ENCODE peak calls at places on chromosomes 16 and 17, in nine cellular contexts. N, W, V, T, X, Z, S, F and E are unnamed samples.

GRCh38 chr17:2025622-2026309 is 632 bp upstream of the RTN4RL1 start:
- DNase-seq in N (peak), W (peak), V (peak), T (peak), X (peak), Z (peak), S (peak), F (peak), E (peak)

GRCh38 chr17:78939615-78940014 is 14.4 kb upstream of the TIMP2 start:
- DNase-seq in N (no peak), W (peak), V (no peak), T (no peak), X (no peak), Z (no peak), S (no peak), F (no peak), E (no peak)

GRCh38 chr16:85908444-85908843 is 9.5 kb downstream of the IRF8 start:
- DNase-seq in N (no peak), W (no peak), V (no peak), T (no peak), X (peak), Z (no peak), S (no peak), F (no peak), E (no peak)

GRCh38 chr17:7703584-7704574 is 1.1 kb upstream of the EFNB3 start:
- DNase-seq in N (no peak), W (peak), V (peak), T (no peak), X (no peak), Z (no peak), S (peak), F (no peak), E (peak)

GRCh38 chr17:65122836-65123756 is 14.1 kb upstream of the RGS9 start:
- DNase-seq in N (peak), W (peak), V (peak), T (peak), X (peak), Z (peak), S (peak), F (peak), E (peak)

GRCh38 chr16:9911231-9911630 is 271.0 kb downstream of the GRIN2A start:
- DNase-seq in N (no peak), W (no peak), V (no peak), T (no peak), X (no peak), Z (no peak), S (no peak), F (no peak), E (no peak)

GRCh38 chr17:79420318-79421243 is 190.3 kb downstream of the RBFOX3 start:
- DNase-seq in N (no peak), W (peak), V (peak), T (no peak), X (peak), Z (no peak), S (no peak), F (no peak), E (peak)

GRCh38 chr16:69318177-69318910 is 7.2 kb downstream of the VPS4A start:
- DNase-seq in N (no peak), W (no peak), V (no peak), T (no peak), X (no peak), Z (no peak), S (no peak), F (peak), E (no peak)

GRCh38 chr17:47731396-47731795 is 1.6 kb upstream of the TBX21 start:
- DNase-seq in N (no peak), W (no peak), V (no peak), T (no peak), X (no peak), Z (no peak), S (no peak), F (no peak), E (no peak)

GRCh38 chr17:47733414-47734288 is 615 bp downstream of the TBX21 start:
- DNase-seq in N (no peak), W (no peak), V (no peak), T (no peak), X (peak), Z (peak), S (no peak), F (no peak), E (no peak)

GRCh38 chr17:47735139-47735464 is 2.1 kb downstream of the TBX21 start:
- DNase-seq in N (no peak), W (no peak), V (no peak), T (no peak), X (no peak), Z (no peak), S (no peak), F (no peak), E (no peak)

GRCh38 chr17:47732399-47733046 is 513 bp upstream of the TBX21 start:
- DNase-seq in N (no peak), W (no peak), V (no peak), T (no peak), X (no peak), Z (no peak), S (no peak), F (no peak), E (no peak)

GRCh38 chr17:47733047-47733413 is at the start of gene TBX21:
- DNase-seq in N (peak), W (peak), V (peak), T (peak), X (peak), Z (peak), S (peak), F (peak), E (peak)
- TF ChIP-seq CTCF in N (peak), W (peak), V (no peak), T (no peak), X (peak), Z (peak), S (peak), F (peak), E (peak)

GRCh38 chr16:80948886-80949502 is 57.7 kb downstream of the CMC2 start:
- DNase-seq in N (no peak), W (peak), V (peak), T (peak), X (peak), Z (peak), S (no peak), F (no peak), E (peak)
- TF ChIP-seq CTCF in N (no peak), W (peak), V (peak), T (peak), X (peak), Z (peak), S (peak), F (peak), E (peak)

GRCh38 chr16:6684076-6684673 is 648.5 kb upstream of the RBFOX1 start:
- DNase-seq in N (no peak), W (peak), V (peak), T (peak), X (peak), Z (no peak), S (no peak), F (no peak), E (peak)
- TF ChIP-seq CTCF in N (peak), W (peak), V (peak), T (peak), X (peak), Z (no peak), S (peak), F (no peak), E (peak)

GRCh38 chr17:48134912-48135480 is 27.4 kb downstream of the SNX11 start:
- DNase-seq in N (no peak), W (peak), V (no peak), T (no peak), X (peak), Z (no peak), S (no peak), F (no peak), E (no peak)
- TF ChIP-seq CTCF in N (no peak), W (peak), V (no peak), T (no peak), X (peak), Z (no peak), S (peak), F (no peak), E (no peak)

DNA sequence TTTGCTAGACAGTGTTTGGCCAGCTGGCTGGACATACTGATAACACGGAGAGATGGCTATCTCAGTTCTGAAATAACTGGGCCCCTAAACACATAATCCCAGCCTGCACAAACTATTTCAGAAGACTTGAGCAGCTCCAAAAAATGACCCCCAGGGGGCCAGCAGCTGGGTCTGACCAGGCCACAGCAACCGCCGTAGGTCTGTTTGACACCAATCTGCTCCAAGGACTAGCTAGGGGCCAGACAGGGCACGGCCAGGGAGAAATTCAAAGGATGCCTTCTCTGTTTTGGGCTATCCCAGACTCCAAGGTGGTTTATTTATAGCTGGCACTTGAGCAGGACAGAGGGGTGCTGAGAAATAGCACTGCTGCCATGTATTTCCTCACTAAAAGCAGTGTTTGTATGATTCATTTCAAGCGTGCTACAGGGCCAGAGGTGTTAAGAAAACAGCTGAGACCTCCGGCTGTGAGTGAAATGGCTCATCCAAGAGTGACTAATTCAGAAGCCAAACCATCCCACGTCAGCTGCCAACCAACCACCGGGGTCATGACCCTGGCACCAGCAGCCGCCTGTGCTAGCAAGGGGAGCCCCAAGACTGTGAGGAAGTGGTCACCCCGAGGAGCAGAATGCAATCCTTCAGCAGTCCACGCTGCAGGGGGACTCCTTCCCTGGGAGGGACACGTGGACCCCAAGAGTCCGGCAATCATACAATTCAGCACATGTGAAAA is 5.7 kb downstream of the GGA2 start:
- DNase-seq in N (peak), W (peak), V (peak), T (peak), X (peak), Z (peak), S (no peak), F (peak), E (no peak)
- TF ChIP-seq CTCF in N (no peak), W (peak), V (no peak), T (no peak), X (peak), Z (no peak), S (peak), F (no peak), E (no peak)

DNA sequence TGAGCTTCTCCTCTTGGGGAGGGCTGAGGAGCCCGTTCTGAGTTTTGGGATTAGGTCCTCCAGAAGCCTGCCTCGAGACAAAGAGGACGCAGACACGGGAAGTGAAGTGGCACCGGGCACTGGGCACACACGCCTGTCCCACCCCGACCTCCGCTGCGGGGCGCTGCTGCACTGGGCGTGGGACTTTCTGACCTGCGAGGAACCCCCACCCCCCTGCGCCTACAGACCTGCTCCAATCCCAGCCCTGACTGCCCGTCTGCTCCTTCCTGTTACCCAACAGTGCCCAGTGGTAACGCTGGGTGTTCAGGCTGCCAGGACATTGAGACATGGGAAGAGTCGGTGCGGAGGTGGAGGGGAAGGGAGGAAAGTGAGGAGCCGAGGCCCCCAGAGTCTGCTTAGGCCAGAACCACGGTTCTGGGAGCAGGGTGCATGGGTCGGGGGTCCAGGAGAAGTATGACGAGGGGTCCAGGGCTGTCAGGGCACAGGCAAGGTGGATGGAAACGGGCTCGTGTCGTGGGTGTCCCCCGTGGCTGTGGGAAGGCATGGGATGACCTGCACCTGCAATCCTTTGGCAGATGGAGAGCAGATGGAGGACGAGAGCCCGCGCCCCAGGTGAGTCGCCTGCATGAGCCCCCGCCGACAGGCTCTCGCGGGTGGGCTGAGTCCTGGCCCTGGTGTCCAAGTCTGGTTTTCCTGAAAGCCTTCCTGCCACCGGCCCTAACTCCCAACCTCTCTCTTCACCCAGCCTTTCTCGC is 112.0 kb upstream of the CREBBP start:
- DNase-seq in N (no peak), W (no peak), V (no peak), T (no peak), X (no peak), Z (no peak), S (no peak), F (no peak), E (peak)
- TF ChIP-seq CTCF in N (no peak), W (no peak), V (no peak), T (no peak), X (no peak), Z (no peak), S (peak), F (peak), E (no peak)

DNA sequence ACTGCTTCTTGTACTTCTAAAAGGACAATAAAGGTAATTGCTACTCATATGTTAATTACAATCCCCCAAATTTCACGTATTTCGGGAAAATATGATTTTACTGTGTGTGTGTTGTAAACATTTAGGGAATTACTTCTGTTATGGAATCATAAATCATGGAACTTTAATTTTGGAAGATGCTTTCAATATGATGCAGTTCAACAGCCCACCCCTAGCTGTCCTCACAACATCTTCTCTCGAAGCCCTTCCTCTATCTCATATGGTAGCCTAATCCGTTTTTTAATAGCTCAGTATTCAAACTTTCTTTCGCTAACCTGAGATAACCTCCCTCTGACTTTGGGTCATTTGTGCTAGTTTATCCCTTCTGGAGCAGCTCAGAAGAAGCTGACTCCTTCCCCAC is 78.4 kb downstream of the ANKFN1 start:
- DNase-seq in N (peak), W (no peak), V (no peak), T (no peak), X (peak), Z (no peak), S (no peak), F (no peak), E (no peak)
- TF ChIP-seq CTCF in N (no peak), W (no peak), V (no peak), T (no peak), X (peak), Z (no peak), S (no peak), F (no peak), E (no peak)

GRCh38 chr16:16144416-16144815 is 78.9 kb downstream of the ABCC6 start:
- DNase-seq in N (no peak), W (no peak), V (no peak), T (peak), X (no peak), Z (no peak), S (no peak), F (no peak), E (no peak)

GRCh38 chr16:16143038-16143763 is 80.1 kb downstream of the ABCC6 start:
- DNase-seq in N (no peak), W (peak), V (no peak), T (peak), X (peak), Z (no peak), S (no peak), F (no peak), E (no peak)

GRCh38 chr16:16146380-16147315 is 76.6 kb downstream of the ABCC6 start:
- DNase-seq in N (no peak), W (no peak), V (no peak), T (no peak), X (no peak), Z (no peak), S (no peak), F (no peak), E (no peak)

GRCh38 chr16:16143941-16144340 is 79.4 kb downstream of the ABCC6 start:
- DNase-seq in N (no peak), W (no peak), V (no peak), T (no peak), X (no peak), Z (no peak), S (no peak), F (no peak), E (no peak)

GRCh38 chr16:16145286-16145685 is 78.0 kb downstream of the ABCC6 start:
- DNase-seq in N (no peak), W (no peak), V (no peak), T (no peak), X (no peak), Z (no peak), S (no peak), F (no peak), E (no peak)
- TF ChIP-seq CTCF in N (no peak), W (no peak), V (no peak), T (no peak), X (no peak), Z (no peak), S (no peak), F (no peak), E (no peak)

DNA sequence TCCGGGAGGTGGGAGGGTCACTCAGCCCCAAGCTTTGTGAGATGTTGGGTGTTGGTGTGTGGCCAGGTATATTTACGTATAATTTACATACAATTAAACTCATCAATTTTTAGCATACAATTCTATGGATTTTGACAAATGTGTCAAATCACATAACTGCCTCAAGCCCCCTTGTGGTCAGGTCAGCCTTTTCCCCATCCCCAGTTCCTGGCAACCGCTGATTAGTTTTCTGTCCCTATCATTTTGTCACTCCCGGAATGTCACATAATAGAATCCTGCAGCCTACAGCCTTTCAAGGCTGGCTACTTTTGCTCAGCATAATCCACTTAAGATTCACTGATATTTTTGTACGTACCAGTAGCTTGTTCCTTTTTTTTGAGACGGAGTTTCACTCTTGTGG is 19.4 kb upstream of the RAI1 start:
- DNase-seq in N (no peak), W (no peak), V (no peak), T (no peak), X (no peak), Z (no peak), S (no peak), F (no peak), E (no peak)
- TF ChIP-seq CTCF in N (no peak), W (peak), V (peak), T (no peak), X (no peak), Z (no peak), S (peak), F (no peak), E (peak)